ENCODE peak calls at places on chromosomes 5 and 9, in seven cellular contexts. D is T-helper 1 cell; N is activated T-helper 2 cell treated with anti-CD3 and anti-CD28 coated beads, Interferon-gamma antibody, Interleukin-2, Interleukin-4, amounts not matched to agents 10 μg/mL and 5 μg/mL and 100 μg/mL, durations not matched to agents 14 hours and 24 hours and 36 hours; S is NCI-H1092; P is Peyer's patch; O is PC-9; Q is NCI-H774. V is an unnamed sample.
A peak's percentile ranks its signal among the peaks of the same experiment; 100 is the strongest.

GRCh38 chr5:53298841-53299240 is 181.6 kb upstream of the FST start:
- DNase-seq in D (no peak), N (no peak), S (no peak), P (no peak), O (no peak), Q (no peak), V (no peak)

GRCh38 chr9:4293293-4293931 is 6.5 kb downstream of the GLIS3 start:
- DNase-seq in D (no peak), N (no peak), S (no peak), P (no peak), O (peak; percentile 87), Q (no peak), V (no peak)

GRCh38 chr9:94479757-94480156 is 75.1 kb upstream of the PCAT7 start:
- DNase-seq in D (no peak), N (no peak), S (no peak), P (no peak), O (no peak), Q (no peak), V (no peak)

GRCh38 chr5:143494162-143494561 is 90.7 kb upstream of the NR3C1 start:
- DNase-seq in D (no peak), N (no peak), S (no peak), P (no peak), O (peak; percentile 71), Q (no peak), V (no peak)

GRCh38 chr5:154276932-154277331 is 86.4 kb downstream of the GALNT10 start:
- DNase-seq in D (no peak), N (no peak), S (no peak), P (no peak), O (no peak), Q (no peak), V (no peak)

GRCh38 chr5:122152266-122152900 is 23.0 kb downstream of the ZNF474 start:
- DNase-seq in D (no peak), N (no peak), S (no peak), P (no peak), O (no peak), Q (no peak), V (no peak)

GRCh38 chr5:1435369-1435768 is 9.9 kb downstream of the SLC6A3 start:
- DNase-seq in D (no peak), N (no peak), S (no peak), P (no peak), O (no peak), Q (no peak), V (no peak)

GRCh38 chr9:83281306-83282255 is 218.6 kb upstream of the RASEF start:
- DNase-seq in D (no peak), N (no peak), S (no peak), P (no peak), O (peak; percentile 69), Q (peak; percentile 6), V (peak; percentile 74)

GRCh38 chr9:89448381-89448780 is 49.5 kb downstream of the SEMA4D start:
- DNase-seq in D (no peak), N (no peak), S (no peak), P (no peak), O (no peak), Q (no peak), V (no peak)